ENCODE peak calls at places on chromosomes 11 and 22, in nine cellular contexts. X, B, M, U, G, F, I, Q and C are unnamed samples.

GRCh38 chr11:120219157-120219934 is 8.5 kb downstream of the OAF start:
- DNase-seq in X (no peak), B (no peak), M (no peak), U (no peak), G (no peak), F (peak), I (no peak), Q (no peak), C (peak)

GRCh38 chr11:14905104-14906033 is 13.3 kb upstream of the CYP2R1 start:
- DNase-seq in X (peak), B (peak), M (peak), U (peak), G (peak), F (peak), I (peak), Q (peak), C (peak)

GRCh38 chr11:115706735-115707134 is 202.5 kb upstream of the CADM1 start:
- DNase-seq in X (no peak), B (no peak), M (peak), U (no peak), G (no peak), F (no peak), I (no peak), Q (no peak), C (no peak)

GRCh38 chr11:68202165-68202564 is 10.9 kb downstream of the KMT5B start:
- DNase-seq in X (no peak), B (no peak), M (no peak), U (no peak), G (no peak), F (no peak), I (no peak), Q (no peak), C (no peak)

GRCh38 chr11:9301720-9302119 is 12.7 kb downstream of the TMEM41B start:
- DNase-seq in X (no peak), B (no peak), M (peak), U (no peak), G (no peak), F (no peak), I (no peak), Q (no peak), C (no peak)

GRCh38 chr22:31917227-31917921 is 27.0 kb upstream of the YWHAH start:
- DNase-seq in X (no peak), B (peak), M (peak), U (peak), G (no peak), F (no peak), I (no peak), Q (no peak), C (no peak)

GRCh38 chr11:132472411-132473205 is 1059.7 kb downstream of the OPCML start:
- DNase-seq in X (no peak), B (no peak), M (no peak), U (no peak), G (no peak), F (no peak), I (no peak), Q (peak), C (no peak)

GRCh38 chr11:120424970-120425332 is 86.6 kb upstream of the GRIK4 start:
- DNase-seq in X (no peak), B (no peak), M (no peak), U (no peak), G (no peak), F (no peak), I (no peak), Q (no peak), C (no peak)

GRCh38 chr22:20235453-20235991 is 32.6 kb downstream of the RTN4R start:
- DNase-seq in X (no peak), B (no peak), M (no peak), U (no peak), G (no peak), F (no peak), I (no peak), Q (no peak), C (no peak)

GRCh38 chr11:17389205-17389956 is 922 bp upstream of the KCNJ11 start:
- DNase-seq in X (no peak), B (peak), M (peak), U (peak), G (peak), F (peak), I (peak), Q (peak), C (peak)

GRCh38 chr11:43360361-43361032 is 1.8 kb downstream of the TTC17 start:
- DNase-seq in X (peak), B (no peak), M (peak), U (no peak), G (no peak), F (no peak), I (no peak), Q (peak), C (peak)

GRCh38 chr11:66549696-66550095 is 3.0 kb downstream of the ACTN3 start:
- DNase-seq in X (no peak), B (no peak), M (no peak), U (no peak), G (no peak), F (no peak), I (no peak), Q (no peak), C (no peak)

GRCh38 chr22:42641801-42642413 is 1.5 kb upstream of the ATP5MGL start:
- DNase-seq in X (no peak), B (no peak), M (no peak), U (no peak), G (no peak), F (no peak), I (no peak), Q (peak), C (no peak)

GRCh38 chr22:42933783-42934144 is 76.7 kb upstream of the ARFGAP3 start:
- DNase-seq in X (peak), B (no peak), M (peak), U (no peak), G (no peak), F (no peak), I (peak), Q (peak), C (peak)

GRCh38 chr11:72433455-72434061 is 773 bp downstream of the CLPB start:
- DNase-seq in X (no peak), B (no peak), M (peak), U (no peak), G (no peak), F (no peak), I (no peak), Q (no peak), C (no peak)

GRCh38 chr22:50114221-50114981 is 24.6 kb downstream of the MOV10L1 start:
- DNase-seq in X (peak), B (no peak), M (no peak), U (peak), G (no peak), F (no peak), I (no peak), Q (peak), C (peak)

GRCh38 chr11:96228472-96228871 is 114.5 kb downstream of the MAML2 start:
- DNase-seq in X (peak), B (no peak), M (no peak), U (peak), G (no peak), F (peak), I (peak), Q (peak), C (peak)

GRCh38 chr11:92601048-92601447 is 368.4 kb upstream of the MTNR1B start:
- DNase-seq in X (no peak), B (no peak), M (no peak), U (no peak), G (no peak), F (no peak), I (no peak), Q (no peak), C (no peak)

GRCh38 chr22:48004038-48004437 is 1241.6 kb downstream of the TBC1D22A start:
- DNase-seq in X (no peak), B (no peak), M (no peak), U (no peak), G (no peak), F (no peak), I (no peak), Q (no peak), C (no peak)

GRCh38 chr11:73139476-73140198 is 2.5 kb downstream of the FCHSD2 start:
- DNase-seq in X (peak), B (no peak), M (no peak), U (no peak), G (no peak), F (no peak), I (peak), Q (peak), C (peak)

GRCh38 chr11:15307600-15307999 is 192.9 kb downstream of the INSC start:
- DNase-seq in X (no peak), B (no peak), M (no peak), U (no peak), G (no peak), F (no peak), I (no peak), Q (no peak), C (no peak)

GRCh38 chr11:93751001-93751400 is 9.5 kb downstream of the C11orf54 start:
- DNase-seq in X (no peak), B (no peak), M (no peak), U (no peak), G (no peak), F (no peak), I (no peak), Q (no peak), C (no peak)

GRCh38 chr11:11334607-11335006 is 18.4 kb downstream of the CSNK2A3 start:
- DNase-seq in X (no peak), B (no peak), M (no peak), U (no peak), G (no peak), F (no peak), I (no peak), Q (no peak), C (no peak)

GRCh38 chr11:62494246-62494645 is 52.4 kb downstream of the AHNAK start:
- DNase-seq in X (no peak), B (no peak), M (no peak), U (no peak), G (no peak), F (no peak), I (no peak), Q (no peak), C (no peak)

GRCh38 chr22:26584010-26584409 is 5.9 kb downstream of the TPST2 start:
- DNase-seq in X (no peak), B (no peak), M (no peak), U (no peak), G (no peak), F (no peak), I (no peak), Q (no peak), C (no peak)

GRCh38 chr11:77141034-77141433 is 13.0 kb downstream of the MYO7A start:
- DNase-seq in X (peak), B (no peak), M (no peak), U (no peak), G (no peak), F (no peak), I (peak), Q (peak), C (peak)

GRCh38 chr11:9629064-9629463 is 34.8 kb upstream of the SWAP70 start:
- DNase-seq in X (no peak), B (no peak), M (no peak), U (no peak), G (no peak), F (no peak), I (no peak), Q (no peak), C (no peak)

GRCh38 chr11:119307219-119307618 is 9.7 kb downstream of the MCAM start:
- DNase-seq in X (no peak), B (no peak), M (no peak), U (no peak), G (no peak), F (no peak), I (no peak), Q (no peak), C (no peak)

GRCh38 chr11:35771722-35772121 is 109.1 kb downstream of the TRIM44 start:
- DNase-seq in X (no peak), B (no peak), M (no peak), U (no peak), G (no peak), F (no peak), I (no peak), Q (no peak), C (no peak)

GRCh38 chr22:41576877-41577276 is 12.8 kb downstream of the PMM1 start:
- DNase-seq in X (peak), B (peak), M (peak), U (no peak), G (peak), F (peak), I (peak), Q (peak), C (peak)

GRCh38 chr22:37897805-37898204 is 8.3 kb upstream of the MICALL1 start:
- DNase-seq in X (no peak), B (no peak), M (no peak), U (no peak), G (no peak), F (no peak), I (no peak), Q (no peak), C (no peak)

GRCh38 chr11:123203934-123204333 is 8.9 kb upstream of the CLMP start:
- DNase-seq in X (no peak), B (no peak), M (no peak), U (no peak), G (no peak), F (no peak), I (no peak), Q (no peak), C (peak)

GRCh38 chr22:50007057-50007511 is 5.5 kb downstream of the IL17REL start:
- DNase-seq in X (no peak), B (no peak), M (no peak), U (no peak), G (no peak), F (no peak), I (no peak), Q (no peak), C (no peak)

GRCh38 chr22:31625661-31626426 is 36.2 kb downstream of the PISD start:
- DNase-seq in X (peak), B (no peak), M (no peak), U (no peak), G (no peak), F (peak), I (no peak), Q (peak), C (no peak)

GRCh38 chr11:36009469-36009868 is 65.6 kb downstream of the LDLRAD3 start:
- DNase-seq in X (peak), B (no peak), M (no peak), U (no peak), G (no peak), F (no peak), I (no peak), Q (peak), C (no peak)

GRCh38 chr22:35016909-35017308 is 49.0 kb upstream of the ISX start:
- DNase-seq in X (no peak), B (no peak), M (no peak), U (no peak), G (no peak), F (no peak), I (no peak), Q (no peak), C (no peak)

GRCh38 chr11:85941380-85941973 is 86.3 kb downstream of the CCDC83 start:
- DNase-seq in X (peak), B (no peak), M (peak), U (peak), G (no peak), F (peak), I (peak), Q (peak), C (peak)

GRCh38 chr11:58525037-58525614 is 17.2 kb upstream of the OR5B21 start:
- DNase-seq in X (no peak), B (peak), M (peak), U (no peak), G (peak), F (no peak), I (no peak), Q (peak), C (no peak)

GRCh38 chr11:27174026-27174425 is 133.4 kb downstream of the BBOX1 start:
- DNase-seq in X (no peak), B (no peak), M (no peak), U (peak), G (no peak), F (no peak), I (no peak), Q (no peak), C (no peak)

GRCh38 chr11:128515766-128516466 is 71.4 kb downstream of the ETS1 start:
- DNase-seq in X (no peak), B (no peak), M (no peak), U (no peak), G (no peak), F (no peak), I (no peak), Q (no peak), C (no peak)
- H3K4me3 ChIP-seq in X (no peak), B (peak), M (no peak), U (peak), G (peak), F (peak), I (no peak), Q (peak), C (no peak)

DNA sequence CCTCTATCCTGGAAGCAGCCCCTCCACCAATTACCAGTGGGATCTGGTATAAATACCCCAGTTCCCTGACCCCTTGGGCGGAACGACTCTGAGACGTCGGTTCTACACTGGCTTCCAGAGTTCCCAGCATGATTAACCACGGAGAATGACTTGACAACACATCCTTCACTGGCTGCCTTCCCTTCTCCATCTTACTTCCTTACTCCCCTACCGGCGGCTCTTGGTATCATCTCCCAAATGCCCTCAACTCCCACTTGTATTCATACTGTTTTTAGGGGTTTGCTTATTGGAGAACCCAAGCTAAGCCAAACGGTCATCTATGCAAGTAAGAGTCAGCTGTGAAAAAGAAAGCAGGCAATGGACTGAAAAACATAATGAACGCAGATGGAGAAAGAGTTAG is 56.1 kb downstream of the APOL3 start:
- DNase-seq in X (no peak), B (no peak), M (no peak), U (no peak), G (no peak), F (no peak), I (no peak), Q (no peak), C (no peak)
- TF ChIP-seq CTCF in X (peak), B (no peak), M (no peak), U (no peak), G (no peak), F (no peak), I (no peak), Q (peak), C (no peak)

DNA sequence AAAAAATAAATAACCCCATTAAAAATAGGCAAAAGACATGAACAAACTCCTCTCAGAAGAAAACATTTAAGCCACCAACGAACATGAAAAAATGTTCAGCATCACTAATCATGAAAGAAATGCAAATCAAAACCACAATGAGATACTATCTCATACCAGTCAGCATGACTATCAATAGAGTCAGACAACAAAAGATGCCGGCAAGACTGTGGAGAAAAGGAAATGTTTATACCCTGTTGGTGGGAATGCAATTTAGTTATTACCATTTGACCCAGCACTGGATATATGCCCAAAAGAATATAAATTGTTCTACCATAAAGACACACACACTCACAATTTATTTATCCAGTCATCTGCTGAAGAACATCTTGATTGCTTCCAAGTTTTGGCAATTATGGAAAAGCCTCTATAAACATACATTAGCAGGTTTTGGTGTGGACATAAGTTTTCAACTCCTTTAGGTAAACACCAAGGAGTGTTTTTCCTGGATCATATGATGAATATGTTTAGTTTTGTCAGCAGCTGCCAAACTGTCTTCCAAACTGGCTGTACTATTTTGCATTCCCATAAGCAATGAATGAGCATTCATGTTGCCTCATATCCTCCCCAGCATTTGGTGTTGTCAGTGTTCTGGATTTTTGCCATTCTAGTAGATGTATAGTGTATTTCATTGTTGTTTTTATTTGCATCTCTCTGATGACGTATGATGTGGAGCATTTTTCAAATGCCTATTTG is 28.0 kb downstream of the OR8D1 start:
- DNase-seq in X (peak), B (no peak), M (no peak), U (no peak), G (no peak), F (no peak), I (no peak), Q (peak), C (peak)
- H3K4me3 ChIP-seq in X (no peak), B (no peak), M (no peak), U (no peak), G (no peak), F (no peak), I (no peak), Q (no peak), C (no peak)

GRCh38 chr11:7512525-7513209 is 1.1 kb upstream of the PPFIBP2 start:
- DNase-seq in X (peak), B (peak), M (peak), U (peak), G (peak), F (peak), I (no peak), Q (peak), C (no peak)
- TF ChIP-seq CTCF in X (peak), B (peak), M (no peak), U (no peak), G (no peak), F (peak), I (no peak), Q (peak), C (no peak)

GRCh38 chr11:4061700-4062099 is 32.9 kb upstream of the RRM1 start:
- DNase-seq in X (no peak), B (no peak), M (no peak), U (no peak), G (no peak), F (no peak), I (no peak), Q (no peak), C (no peak)
- H3K4me3 ChIP-seq in X (no peak), B (no peak), M (no peak), U (no peak), G (no peak), F (no peak), I (no peak), Q (no peak), C (no peak)